ENCODE peak calls at places on chromosomes 11 and 22, in seven cellular contexts. B, F, N, V, J, H and D are unnamed samples.

GRCh38 chr11:74325649-74326645 is 14.5 kb upstream of the P4HA3 start:
- DNase-seq in F (no peak), V (no peak), N (peak), B (no peak), H (peak), J (peak), D (no peak)

GRCh38 chr11:22690891-22691290 is 24.5 kb downstream of the GAS2 start:
- DNase-seq in B (no peak), J (no peak), F (no peak), N (no peak), H (no peak), V (no peak), D (no peak)

GRCh38 chr11:130476922-130477491 is 28.6 kb downstream of the ADAMTS15 start:
- DNase-seq in H (no peak), N (no peak), F (no peak), B (no peak), V (no peak), J (no peak), D (no peak)

GRCh38 chr11:123628936-123629683 is 25.3 kb downstream of the SCN3B start:
- DNase-seq in V (no peak), N (peak), F (no peak), B (no peak), H (no peak), J (peak), D (no peak)

GRCh38 chr22:50146440-50147228 is 23.9 kb upstream of the PANX2 start:
- DNase-seq in H (no peak), F (peak), B (peak), N (peak), V (no peak), J (peak), D (peak)

GRCh38 chr22:20782601-20783299 is 8.8 kb downstream of the SERPIND1 start:
- DNase-seq in H (no peak), J (no peak), B (no peak), V (no peak), N (peak), F (no peak), D (no peak)

GRCh38 chr11:76626921-76627391 is 43.6 kb downstream of the LRRC32 start:
- DNase-seq in F (peak), B (no peak), N (peak), V (no peak), J (no peak), H (no peak), D (no peak)

GRCh38 chr11:76208829-76209670 is 2.7 kb upstream of the WNT11 start:
- DNase-seq in N (peak), B (peak), V (no peak), H (peak), F (peak), J (peak), D (peak)

GRCh38 chr11:87832216-87832615 is 343.0 kb downstream of the RAB38 start:
- DNase-seq in V (no peak), J (no peak), B (no peak), N (no peak), H (no peak), F (no peak), D (no peak)

GRCh38 chr11:109605006-109605405 is 183.0 kb downstream of the C11orf87 start:
- DNase-seq in N (no peak), J (no peak), B (no peak), H (no peak), F (no peak), V (no peak), D (no peak)

GRCh38 chr11:107018902-107019493 is 722 bp upstream of the GUCY1A2 start:
- DNase-seq in V (peak), B (peak), F (peak), N (peak), J (peak), H (no peak), D (no peak)